ENCODE peak calls at places on chromosomes 16 and 17, in ten cellular contexts. T is fibroblast of mammary gland, J is NCI-H460, H is amniotic stem cell, W is Daoy, C is left kidney, E is amygdala, V is hepatocyte, X is mucosa of descending colon, Q is skeletal muscle cell. O is an unnamed sample.

GRCh38 chr17:69358688-69359596 is 32.0 kb upstream of the ABCA5 start:
- DNase-seq in X (no peak), J (no peak), W (no peak), H (no peak), T (no peak), C (peak; percentile 83), V (peak; percentile 34), E (no peak), Q (no peak), O (no peak)

GRCh38 chr17:48074322-48075054 is 26.3 kb downstream of the NFE2L1 start:
- DNase-seq in Q (no peak), C (peak; percentile 86), T (peak; percentile 84), E (peak; percentile 74), X (no peak), W (peak; percentile 45), V (peak; percentile 86), J (peak; percentile 79), H (peak; percentile 59), O (peak; percentile 15)

GRCh38 chr17:35146214-35146833 is 1.3 kb upstream of the UNC45B start:
- DNase-seq in Q (no peak), X (no peak), T (no peak), V (no peak), J (no peak), C (no peak), E (no peak), H (no peak), W (no peak), O (no peak)

GRCh38 chr16:31130899-31131298 is 4.6 kb downstream of the PRSS8 start:
- DNase-seq in H (no peak), Q (no peak), V (peak; percentile 81), T (no peak), W (no peak), J (no peak), X (peak; percentile 90), E (no peak), C (peak; percentile 66), O (peak; percentile 94)

GRCh38 chr17:9899280-9900018 is 5.6 kb downstream of the RCVRN start:
- DNase-seq in H (no peak), T (peak; percentile 63), E (no peak), Q (no peak), W (no peak), X (no peak), C (peak; percentile 35), J (no peak), V (no peak), O (no peak)

GRCh38 chr17:77214743-77215142 is 74.0 kb downstream of the SEC14L1 start:
- DNase-seq in W (peak; percentile 38), C (peak; percentile 83), H (no peak), E (peak; percentile 69), Q (no peak), V (peak; percentile 49), J (peak; percentile 43), T (peak; percentile 34), X (peak; percentile 62), O (no peak)

GRCh38 chr16:4218202-4218601 is 23.7 kb downstream of the SRL start:
- DNase-seq in H (no peak), X (no peak), T (no peak), W (no peak), E (no peak), C (no peak), V (no peak), J (no peak), Q (no peak), O (peak; percentile 69)

GRCh38 chr17:19313066-19313745 is 49.3 kb downstream of the B9D1 start:
- DNase-seq in W (no peak), C (no peak), X (no peak), J (no peak), T (no peak), V (no peak), H (no peak), E (no peak), Q (no peak), O (no peak)

O was measured in upper lobe of right lung.